ENCODE peak calls at places on chromosome 4, in eight cellular contexts. A, W, E, T, B, I, U and J are unnamed samples.
A peak's percentile ranks its signal among the peaks of the same experiment; 100 is the strongest.

GRCh38 chr4:87926554-87927098 is 48.9 kb upstream of the SPP1 start:
- DNase-seq in A (no peak), W (no peak), E (no peak), T (no peak), B (no peak), I (no peak), U (no peak), J (no peak)

GRCh38 chr4:144712775-144713174 is 66.8 kb downstream of the HHIP start:
- DNase-seq in A (no peak), W (no peak), E (no peak), T (no peak), B (no peak), I (peak; percentile 63), U (peak; percentile 22), J (no peak)

GRCh38 chr4:41569957-41570356 is 32.0 kb downstream of the LIMCH1 start:
- DNase-seq in A (no peak), W (no peak), E (no peak), T (no peak), B (no peak), I (no peak), U (peak; percentile 18), J (no peak)

GRCh38 chr4:41746440-41747229 is 1.9 kb downstream of the PHOX2B start:
- DNase-seq in A (no peak), W (no peak), E (no peak), T (no peak), B (peak; percentile 84), I (no peak), U (no peak), J (no peak)

GRCh38 chr4:71429106-71429505 is 90.3 kb downstream of the SLC4A4 start:
- DNase-seq in A (no peak), W (no peak), E (no peak), T (no peak), B (no peak), I (no peak), U (no peak), J (no peak)

GRCh38 chr4:13985824-13986223 is 358.3 kb upstream of the BOD1L1 start:
- DNase-seq in A (no peak), W (no peak), E (no peak), T (peak; percentile 58), B (no peak), I (peak; percentile 41), U (peak; percentile 41), J (no peak)

GRCh38 chr4:165343353-165344191 is 16.1 kb downstream of the MSMO1 start:
- DNase-seq in A (no peak), W (no peak), E (no peak), T (no peak), B (no peak), I (no peak), U (peak; percentile 41), J (no peak)

GRCh38 chr4:160831165-160831922 is 1332.5 kb downstream of the FSTL5 start:
- DNase-seq in A (no peak), W (no peak), E (no peak), T (no peak), B (no peak), I (no peak), U (no peak), J (no peak)

GRCh38 chr4:145979160-145979559 is 40.5 kb upstream of the ZNF827 start:
- DNase-seq in A (no peak), W (no peak), E (no peak), T (no peak), B (no peak), I (no peak), U (no peak), J (no peak)

GRCh38 chr4:25925486-25926201 is 11.6 kb downstream of the SMIM20 start:
- DNase-seq in A (peak; percentile 63), W (no peak), E (peak; percentile 51), T (peak; percentile 52), B (no peak), I (peak; percentile 63), U (peak; percentile 80), J (no peak)

GRCh38 chr4:4694296-4694772 is 152.5 kb upstream of the STX18 start:
- DNase-seq in A (no peak), W (no peak), E (no peak), T (no peak), B (no peak), I (peak; percentile 38), U (peak; percentile 51), J (no peak)

GRCh38 chr4:174520655-174521054 is 1.6 kb downstream of the HPGD start:
- DNase-seq in A (no peak), W (no peak), E (no peak), T (no peak), B (no peak), I (no peak), U (no peak), J (no peak)

GRCh38 chr4:185592845-185593488 is 57.7 kb upstream of the PDLIM3 start:
- DNase-seq in A (no peak), W (no peak), E (no peak), T (peak; percentile 65), B (no peak), I (peak; percentile 14), U (no peak), J (no peak)

GRCh38 chr4:158895797-158896442 is 127.1 kb downstream of the FNIP2 start:
- DNase-seq in A (peak; percentile 26), W (no peak), E (no peak), T (peak; percentile 53), B (no peak), I (peak; percentile 30), U (peak; percentile 9), J (peak; percentile 30)

GRCh38 chr4:54077812-54078211 is 13.4 kb upstream of the CHIC2 start:
- DNase-seq in A (no peak), W (no peak), E (no peak), T (peak; percentile 39), B (no peak), I (no peak), U (peak; percentile 59), J (no peak)

GRCh38 chr4:182102576-182102975 is 140.6 kb upstream of the TENM3 start:
- DNase-seq in A (no peak), W (no peak), E (no peak), T (no peak), B (no peak), I (no peak), U (no peak), J (no peak)

GRCh38 chr4:182101618-182102017 is 141.6 kb upstream of the TENM3 start:
- DNase-seq in A (no peak), W (no peak), E (no peak), T (no peak), B (no peak), I (no peak), U (no peak), J (no peak)

GRCh38 chr4:182103614-182104319 is 139.4 kb upstream of the TENM3 start:
- DNase-seq in A (no peak), W (no peak), E (no peak), T (no peak), B (no peak), I (no peak), U (no peak), J (no peak)

GRCh38 chr4:182107931-182108330 is 135.3 kb upstream of the TENM3 start:
- DNase-seq in A (no peak), W (no peak), E (no peak), T (no peak), B (no peak), I (no peak), U (no peak), J (no peak)

DNA sequence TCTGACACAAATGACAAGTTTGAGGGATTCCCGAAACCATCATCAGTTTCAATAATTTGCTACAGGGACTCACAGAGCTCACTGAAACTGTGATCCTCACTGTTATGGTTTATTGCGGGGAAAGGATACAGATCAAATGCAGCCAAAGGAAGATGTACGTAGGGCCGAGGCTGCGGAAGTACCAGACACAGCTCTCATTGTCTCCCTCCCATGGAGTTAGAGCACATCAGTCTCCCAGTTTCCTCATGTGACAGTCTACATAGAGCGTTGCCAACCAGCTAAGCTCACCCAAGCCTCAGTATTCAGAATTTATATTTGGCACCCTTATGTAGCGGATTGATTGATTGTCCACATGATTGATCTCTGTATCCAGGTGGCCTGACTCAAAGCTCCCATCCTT is 137.8 kb upstream of the TENM3 start:
- DNase-seq in A (no peak), W (no peak), E (no peak), T (no peak), B (no peak), I (no peak), U (no peak), J (no peak)
- TF ChIP-seq CTCF in A (no peak), W (no peak), E (no peak), T (no peak), B (no peak), I (no peak), U (no peak), J (no peak)

GRCh38 chr4:2042207-2042946 is 16.8 kb upstream of the NAT8L start:
- DNase-seq in A (peak; percentile 67), W (no peak), E (peak; percentile 70), T (no peak), B (no peak), I (no peak), U (peak; percentile 47), J (peak; percentile 31)
- TF ChIP-seq CTCF in A (no peak), W (no peak), E (no peak), T (no peak), B (no peak), I (no peak), U (no peak), J (no peak)

DNA sequence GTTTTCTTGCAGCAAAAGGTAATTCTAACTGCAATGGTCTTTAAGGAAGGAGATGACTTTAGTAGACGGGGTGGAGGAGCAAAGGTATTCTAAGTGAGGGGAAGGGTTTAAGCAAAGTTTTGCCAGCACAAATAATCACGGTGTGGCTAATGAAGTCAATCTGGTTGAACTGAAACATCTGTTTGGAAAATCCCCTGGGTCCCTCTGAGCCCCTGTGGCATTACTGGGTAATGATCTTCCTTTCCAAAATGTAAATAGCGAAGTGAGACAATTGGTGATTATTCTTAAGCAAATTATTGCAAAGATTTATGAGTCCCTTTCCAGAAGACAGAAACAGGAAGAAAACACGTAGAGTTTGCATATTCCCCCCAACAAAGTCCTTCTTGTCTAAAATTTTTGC is 47.2 kb downstream of the FGFBP1 start:
- DNase-seq in A (no peak), W (no peak), E (no peak), T (no peak), B (no peak), I (no peak), U (no peak), J (no peak)
- TF ChIP-seq CTCF in A (no peak), W (no peak), E (no peak), T (no peak), B (no peak), I (no peak), U (no peak), J (no peak)

GRCh38 chr4:118834960-118835895 is 698 bp downstream of the SEC24D start:
- DNase-seq in A (peak; percentile 61), W (peak; percentile 82), E (peak; percentile 51), T (peak; percentile 87), B (peak; percentile 92), I (peak; percentile 82), U (peak; percentile 93), J (peak; percentile 28)

GRCh38 chr4:118836763-118837507 is 1.0 kb upstream of the SEC24D start:
- DNase-seq in A (no peak), W (no peak), E (no peak), T (no peak), B (peak; percentile 12), I (no peak), U (no peak), J (no peak)

GRCh38 chr4:118834070-118834469 is 1.9 kb downstream of the SEC24D start:
- DNase-seq in A (no peak), W (no peak), E (no peak), T (peak; percentile 24), B (no peak), I (no peak), U (no peak), J (no peak)

GRCh38 chr4:118833192-118833820 is 2.6 kb downstream of the SEC24D start:
- DNase-seq in A (no peak), W (no peak), E (no peak), T (no peak), B (peak; percentile 19), I (no peak), U (no peak), J (no peak)

GRCh38 chr4:118835896-118836762 is at the start of gene SEC24D:
- DNase-seq in A (peak; percentile 94), W (peak; percentile 88), E (peak; percentile 93), T (peak; percentile 89), B (peak; percentile 94), I (peak; percentile 88), U (peak; percentile 97), J (peak; percentile 86)
- TF ChIP-seq CTCF in A (peak; percentile 15), W (no peak), E (no peak), T (no peak), B (peak; percentile 5), I (no peak), U (no peak), J (no peak)